ENCODE peak calls at places on chromosome 11, in four cellular contexts. One of them, this sample, is unnamed.

GRCh38 chr11:14455648-14456430 is 43.8 kb downstream of the COPB1 start:
- DNase-seq in CD4-positive, alpha-beta memory T cell: no peak
- DNase-seq in left ventricle myocardium inferior: no peak
- DNase-seq in WERI-Rb-1: no peak
- DNase-seq in this sample: no peak

GRCh38 chr11:100769165-100769564 is 82.1 kb downstream of the ARHGAP42 start:
- DNase-seq in CD4-positive, alpha-beta memory T cell: no peak
- DNase-seq in left ventricle myocardium inferior: no peak
- DNase-seq in WERI-Rb-1: peak
- DNase-seq in this sample: no peak

GRCh38 chr11:47514825-47515647 is 37.9 kb downstream of the CELF1 start:
- DNase-seq in CD4-positive, alpha-beta memory T cell: no peak
- DNase-seq in left ventricle myocardium inferior: no peak
- DNase-seq in WERI-Rb-1: no peak
- DNase-seq in this sample: no peak

GRCh38 chr11:39541945-39542351 is 1917.5 kb downstream of the LRRC4C start:
- DNase-seq in CD4-positive, alpha-beta memory T cell: no peak
- DNase-seq in left ventricle myocardium inferior: no peak
- DNase-seq in WERI-Rb-1: no peak
- DNase-seq in this sample: no peak

GRCh38 chr11:129610125-129610524 is 205.5 kb upstream of the TMEM45B start:
- DNase-seq in CD4-positive, alpha-beta memory T cell: no peak
- DNase-seq in left ventricle myocardium inferior: no peak
- DNase-seq in WERI-Rb-1: no peak
- DNase-seq in this sample: no peak

GRCh38 chr11:125451400-125452124 is 44.5 kb downstream of the FEZ1 start:
- DNase-seq in CD4-positive, alpha-beta memory T cell: no peak
- DNase-seq in left ventricle myocardium inferior: peak
- DNase-seq in WERI-Rb-1: peak
- DNase-seq in this sample: no peak

GRCh38 chr11:38900156-38900679 is 2302.2 kb upstream of the RAG2 start:
- DNase-seq in CD4-positive, alpha-beta memory T cell: no peak
- DNase-seq in left ventricle myocardium inferior: no peak
- DNase-seq in WERI-Rb-1: no peak
- DNase-seq in this sample: no peak

GRCh38 chr11:12693485-12694181 is 19.4 kb downstream of the TEAD1 start:
- DNase-seq in CD4-positive, alpha-beta memory T cell: no peak
- DNase-seq in left ventricle myocardium inferior: peak
- DNase-seq in WERI-Rb-1: no peak
- DNase-seq in this sample: no peak

GRCh38 chr11:75667268-75667830 is 1.5 kb downstream of the MAP6 start:
- DNase-seq in CD4-positive, alpha-beta memory T cell: peak
- DNase-seq in left ventricle myocardium inferior: peak
- DNase-seq in WERI-Rb-1: peak
- DNase-seq in this sample: no peak

GRCh38 chr11:9461068-9461759 is 402 bp downstream of the ZNF143 start:
- DNase-seq in CD4-positive, alpha-beta memory T cell: peak
- DNase-seq in left ventricle myocardium inferior: peak
- DNase-seq in WERI-Rb-1: peak
- DNase-seq in this sample: peak

GRCh38 chr11:112584674-112585073 is 324.0 kb upstream of the PLET1 start:
- DNase-seq in CD4-positive, alpha-beta memory T cell: peak
- DNase-seq in left ventricle myocardium inferior: no peak
- DNase-seq in WERI-Rb-1: peak
- DNase-seq in this sample: no peak

GRCh38 chr11:26234451-26234850 is 97.5 kb upstream of the ANO3 start:
- DNase-seq in CD4-positive, alpha-beta memory T cell: no peak
- DNase-seq in left ventricle myocardium inferior: no peak
- DNase-seq in WERI-Rb-1: no peak
- DNase-seq in this sample: no peak

GRCh38 chr11:96228472-96228871 is 114.5 kb downstream of the MAML2 start:
- DNase-seq in CD4-positive, alpha-beta memory T cell: no peak
- DNase-seq in left ventricle myocardium inferior: peak
- DNase-seq in WERI-Rb-1: no peak
- DNase-seq in this sample: no peak

GRCh38 chr11:71199226-71199815 is 53.1 kb downstream of the SHANK2 start:
- DNase-seq in CD4-positive, alpha-beta memory T cell: no peak
- DNase-seq in left ventricle myocardium inferior: no peak
- DNase-seq in WERI-Rb-1: peak
- DNase-seq in this sample: no peak

DNA sequence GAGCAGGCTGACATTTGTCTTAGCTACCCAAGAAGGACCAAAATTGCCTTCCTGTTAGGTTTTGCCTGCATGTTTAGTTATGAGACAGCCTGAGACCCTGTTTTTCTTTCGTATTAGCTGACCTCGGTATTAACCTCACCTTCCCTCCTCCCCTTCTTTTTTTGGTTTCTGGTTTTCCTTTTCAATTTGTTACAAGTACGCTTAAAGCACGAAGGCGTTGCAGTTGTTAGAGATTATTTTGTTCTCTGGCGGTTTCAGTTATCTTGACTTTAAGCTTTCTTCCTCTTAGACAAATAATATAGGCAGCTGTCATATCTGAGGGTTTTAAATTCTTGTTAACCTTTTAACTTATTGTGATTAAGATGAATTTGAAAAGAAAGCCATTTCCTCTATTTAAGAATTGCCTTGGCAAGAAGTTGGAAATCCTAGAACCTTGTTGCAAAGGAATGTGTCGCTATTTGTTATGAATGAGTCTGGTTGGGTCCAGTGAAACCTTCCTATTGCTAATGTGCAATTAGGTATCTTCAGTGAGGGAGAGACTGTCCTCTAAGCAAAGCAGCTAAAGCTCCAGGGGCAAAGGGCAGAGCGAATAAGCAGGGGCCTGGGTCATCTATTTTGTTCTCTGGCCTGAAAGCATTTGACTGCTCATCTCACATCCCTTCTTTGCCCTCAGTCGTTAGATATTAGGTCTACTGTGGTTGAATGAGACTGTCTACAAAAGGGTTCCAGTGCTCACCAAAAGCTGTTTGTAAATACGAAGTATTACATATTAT is 45.8 kb downstream of the PACS1 start:
- DNase-seq in CD4-positive, alpha-beta memory T cell: peak
- DNase-seq in left ventricle myocardium inferior: no peak
- DNase-seq in WERI-Rb-1: no peak
- DNase-seq in this sample: no peak
- H3K27ac ChIP-seq in CD4-positive, alpha-beta memory T cell: peak
- H3K27ac ChIP-seq in left ventricle myocardium inferior: no peak
- H3K27ac ChIP-seq in WERI-Rb-1: no peak
- H3K27ac ChIP-seq in this sample: peak

DNA sequence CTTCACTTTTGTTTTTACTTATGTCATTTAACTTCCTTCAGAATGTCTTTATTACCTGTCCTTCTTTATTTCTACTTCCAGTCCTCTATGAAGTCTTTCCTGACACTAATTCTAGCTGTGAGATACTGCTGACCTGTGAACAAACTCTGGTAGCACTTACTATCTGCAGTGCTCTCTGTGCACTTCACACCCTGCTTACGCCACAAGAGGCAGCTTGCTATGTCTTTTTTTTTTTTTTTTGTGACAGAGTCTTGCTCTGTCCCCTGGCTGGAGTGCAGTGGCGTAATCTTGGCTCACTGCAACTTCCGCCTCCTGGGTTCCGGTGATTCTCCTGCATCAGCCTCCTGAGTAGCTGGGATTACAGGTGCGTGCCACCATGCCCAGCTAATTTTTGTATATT is 10.7 kb downstream of the STIM1 start:
- DNase-seq in CD4-positive, alpha-beta memory T cell: no peak
- DNase-seq in left ventricle myocardium inferior: peak
- DNase-seq in WERI-Rb-1: no peak
- DNase-seq in this sample: no peak
- H3K4me3 ChIP-seq in CD4-positive, alpha-beta memory T cell: no peak
- H3K4me3 ChIP-seq in left ventricle myocardium inferior: no peak
- H3K4me3 ChIP-seq in WERI-Rb-1: no peak
- H3K4me3 ChIP-seq in this sample: peak

DNA sequence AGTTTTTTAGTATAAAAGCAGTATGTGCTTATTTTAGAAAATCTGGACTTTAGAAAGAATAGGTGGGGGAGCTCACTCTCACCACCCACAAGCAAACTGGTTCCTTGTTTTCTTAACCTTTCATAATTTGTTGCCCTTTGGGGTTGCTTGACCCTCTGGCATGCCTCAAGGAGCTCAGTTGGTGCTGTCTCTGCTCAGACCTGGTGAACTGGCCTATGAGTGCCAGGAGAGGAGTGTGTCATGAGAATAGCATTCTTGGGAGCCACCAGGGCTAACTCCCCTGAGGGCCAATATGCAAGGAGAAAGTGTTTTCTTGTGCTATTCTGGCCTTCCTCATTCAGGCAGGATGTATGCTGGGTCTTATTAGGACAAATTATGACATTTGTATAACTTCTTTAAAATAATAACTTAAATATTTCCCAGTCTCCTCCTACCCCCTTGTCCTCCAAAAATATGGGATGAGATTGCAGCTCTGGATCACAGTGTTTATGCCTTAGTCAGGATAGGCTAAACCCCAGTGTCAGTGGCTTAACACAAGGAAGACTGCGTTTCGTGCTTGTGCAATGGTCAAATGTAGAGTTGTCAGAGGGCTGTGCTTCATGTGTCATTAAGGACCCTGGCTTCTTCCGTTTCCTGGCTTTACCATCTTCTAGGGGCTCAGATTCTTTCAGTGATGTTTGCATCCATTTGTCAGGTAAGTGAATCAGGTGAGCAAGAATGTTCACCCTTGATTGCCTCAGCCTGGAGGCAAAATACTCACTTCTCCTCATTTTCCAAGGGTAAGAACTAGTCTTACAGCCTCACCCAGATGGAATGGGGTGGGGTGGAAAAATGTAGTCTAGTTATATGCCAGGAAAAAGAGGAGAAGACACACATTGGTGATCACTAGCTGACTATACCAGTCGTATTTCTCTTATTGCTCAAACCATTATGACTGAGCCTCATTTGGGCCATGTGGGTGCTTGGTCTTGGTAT is 20.7 kb upstream of the AMOTL1 start:
- DNase-seq in CD4-positive, alpha-beta memory T cell: no peak
- DNase-seq in left ventricle myocardium inferior: no peak
- DNase-seq in WERI-Rb-1: no peak
- DNase-seq in this sample: no peak
- H3K27ac ChIP-seq in CD4-positive, alpha-beta memory T cell: no peak
- H3K27ac ChIP-seq in left ventricle myocardium inferior: no peak
- H3K27ac ChIP-seq in WERI-Rb-1: no peak
- H3K27ac ChIP-seq in this sample: no peak

DNA sequence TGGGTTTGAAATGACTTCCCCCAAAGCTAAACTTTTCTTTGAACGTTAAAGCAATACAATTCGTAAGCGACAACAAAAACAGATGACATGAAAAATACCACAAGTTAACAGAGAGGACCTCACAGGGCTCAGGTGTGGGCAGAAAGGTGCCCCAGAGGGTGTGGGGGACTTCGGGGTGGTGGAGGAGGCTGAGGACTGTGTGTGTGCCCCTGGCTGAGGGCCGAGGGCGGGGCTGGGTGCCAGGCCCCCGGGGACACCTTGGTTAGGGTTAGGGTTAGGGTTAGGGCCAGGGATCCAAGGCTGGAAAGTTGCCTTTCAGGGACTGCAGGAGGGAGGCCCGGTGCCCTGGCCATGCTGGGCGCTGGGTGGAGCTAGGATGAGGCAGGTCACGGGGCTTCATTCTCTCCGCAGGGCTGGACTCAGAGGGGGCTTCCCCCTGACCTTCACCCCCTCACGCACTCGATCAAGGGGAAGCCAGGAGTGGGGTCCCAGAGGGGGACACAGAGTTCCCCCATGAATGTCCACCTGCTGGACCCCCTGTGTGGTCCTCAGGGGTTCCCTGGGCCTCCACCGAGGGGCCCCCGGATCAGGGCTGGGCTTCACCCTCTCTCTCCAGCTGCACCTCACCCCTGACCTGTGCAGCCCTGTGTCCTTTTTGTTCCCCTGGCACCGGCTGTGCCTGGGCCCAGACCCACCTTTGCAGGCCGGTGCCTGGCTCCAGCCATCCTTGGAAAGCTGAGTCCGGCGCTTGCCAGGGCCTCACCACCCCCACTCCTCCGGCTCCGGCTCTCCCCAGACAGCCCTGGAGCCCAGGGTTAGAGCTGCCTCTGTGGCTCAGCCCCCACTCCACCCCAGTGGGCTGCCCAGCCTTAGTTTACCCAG is 7.0 kb downstream of the TNNI2 start:
- DNase-seq in CD4-positive, alpha-beta memory T cell: peak
- DNase-seq in left ventricle myocardium inferior: no peak
- DNase-seq in WERI-Rb-1: no peak
- DNase-seq in this sample: peak
- H3K4me3 ChIP-seq in CD4-positive, alpha-beta memory T cell: no peak
- H3K4me3 ChIP-seq in left ventricle myocardium inferior: no peak
- H3K4me3 ChIP-seq in WERI-Rb-1: no peak
- H3K4me3 ChIP-seq in this sample: peak